ENCODE peak calls at places on chromosome 20, in ten cellular contexts. One of them, this sample, is unnamed.

GRCh38 chr20:61244213-61244612 is 7.8 kb upstream of the CDH4 start:
- DNase-seq in IMR-90: no peak
- DNase-seq in stomach: no peak
- DNase-seq in endodermal cell: no peak
- DNase-seq in astrocyte of the cerebellum: no peak
- DNase-seq in sigmoid colon: no peak
- DNase-seq in lower leg skin: no peak
- DNase-seq in fibroblast of lung: no peak
- DNase-seq in fibroblast of mammary gland: no peak
- DNase-seq in cardiac muscle cell: no peak
- DNase-seq in this sample: no peak

GRCh38 chr20:16115891-16116577 is 457.2 kb downstream of the KIF16B start:
- DNase-seq in endodermal cell: peak
- DNase-seq in cardiac muscle cell: no peak
- DNase-seq in fibroblast of lung: no peak
- DNase-seq in astrocyte of the cerebellum: no peak
- DNase-seq in sigmoid colon: no peak
- DNase-seq in fibroblast of mammary gland: no peak
- DNase-seq in stomach: no peak
- DNase-seq in lower leg skin: no peak
- DNase-seq in IMR-90: no peak
- DNase-seq in this sample: no peak

GRCh38 chr20:58524814-58525213 is 9.6 kb upstream of the APCDD1L start:
- DNase-seq in sigmoid colon: peak
- DNase-seq in fibroblast of lung: peak
- DNase-seq in fibroblast of mammary gland: peak
- DNase-seq in cardiac muscle cell: peak
- DNase-seq in lower leg skin: no peak
- DNase-seq in IMR-90: peak
- DNase-seq in endodermal cell: no peak
- DNase-seq in astrocyte of the cerebellum: peak
- DNase-seq in stomach: no peak
- DNase-seq in this sample: peak

GRCh38 chr20:14449323-14449722 is 111.9 kb upstream of the FLRT3 start:
- DNase-seq in sigmoid colon: no peak
- DNase-seq in IMR-90: peak
- DNase-seq in astrocyte of the cerebellum: peak
- DNase-seq in endodermal cell: no peak
- DNase-seq in cardiac muscle cell: no peak
- DNase-seq in fibroblast of mammary gland: peak
- DNase-seq in fibroblast of lung: peak
- DNase-seq in lower leg skin: no peak
- DNase-seq in stomach: no peak
- DNase-seq in this sample: no peak

GRCh38 chr20:5073154-5074049 is 46.4 kb downstream of the PCNA start:
- DNase-seq in lower leg skin: peak
- DNase-seq in endodermal cell: peak
- DNase-seq in fibroblast of lung: peak
- DNase-seq in IMR-90: peak
- DNase-seq in sigmoid colon: peak
- DNase-seq in fibroblast of mammary gland: peak
- DNase-seq in cardiac muscle cell: peak
- DNase-seq in stomach: peak
- DNase-seq in astrocyte of the cerebellum: peak
- DNase-seq in this sample: no peak

GRCh38 chr20:58650776-58651547 is at the start of gene STX16:
- DNase-seq in sigmoid colon: peak
- DNase-seq in stomach: peak
- DNase-seq in fibroblast of lung: peak
- DNase-seq in lower leg skin: peak
- DNase-seq in cardiac muscle cell: peak
- DNase-seq in IMR-90: peak
- DNase-seq in endodermal cell: peak
- DNase-seq in astrocyte of the cerebellum: peak
- DNase-seq in fibroblast of mammary gland: peak
- DNase-seq in this sample: no peak

GRCh38 chr20:517221-517620 is 26.4 kb downstream of the CSNK2A1 start:
- DNase-seq in stomach: no peak
- DNase-seq in cardiac muscle cell: no peak
- DNase-seq in IMR-90: no peak
- DNase-seq in astrocyte of the cerebellum: no peak
- DNase-seq in fibroblast of mammary gland: no peak
- DNase-seq in endodermal cell: no peak
- DNase-seq in fibroblast of lung: no peak
- DNase-seq in sigmoid colon: no peak
- DNase-seq in lower leg skin: no peak
- DNase-seq in this sample: no peak

GRCh38 chr20:38435555-38435939 is 419 bp upstream of the SNHG17 start:
- DNase-seq in endodermal cell: no peak
- DNase-seq in cardiac muscle cell: peak
- DNase-seq in IMR-90: peak
- DNase-seq in fibroblast of lung: no peak
- DNase-seq in astrocyte of the cerebellum: peak
- DNase-seq in lower leg skin: no peak
- DNase-seq in sigmoid colon: no peak
- DNase-seq in fibroblast of mammary gland: peak
- DNase-seq in stomach: no peak
- DNase-seq in this sample: no peak

GRCh38 chr20:53735536-53736050 is 142.0 kb upstream of the ZNF217 start:
- DNase-seq in astrocyte of the cerebellum: peak
- DNase-seq in IMR-90: peak
- DNase-seq in fibroblast of mammary gland: peak
- DNase-seq in lower leg skin: no peak
- DNase-seq in endodermal cell: no peak
- DNase-seq in fibroblast of lung: peak
- DNase-seq in stomach: no peak
- DNase-seq in cardiac muscle cell: peak
- DNase-seq in sigmoid colon: no peak
- DNase-seq in this sample: peak

GRCh38 chr20:48769111-48769879 is 58.5 kb downstream of the PREX1 start:
- DNase-seq in stomach: peak
- DNase-seq in fibroblast of lung: no peak
- DNase-seq in astrocyte of the cerebellum: no peak
- DNase-seq in fibroblast of mammary gland: peak
- DNase-seq in cardiac muscle cell: peak
- DNase-seq in endodermal cell: no peak
- DNase-seq in lower leg skin: no peak
- DNase-seq in IMR-90: no peak
- DNase-seq in sigmoid colon: no peak
- DNase-seq in this sample: no peak

GRCh38 chr20:58214310-58214709 is 14.1 kb downstream of the ANKRD60 start:
- DNase-seq in cardiac muscle cell: no peak
- DNase-seq in sigmoid colon: no peak
- DNase-seq in lower leg skin: no peak
- DNase-seq in fibroblast of mammary gland: no peak
- DNase-seq in stomach: no peak
- DNase-seq in IMR-90: no peak
- DNase-seq in fibroblast of lung: no peak
- DNase-seq in endodermal cell: no peak
- DNase-seq in astrocyte of the cerebellum: no peak
- DNase-seq in this sample: no peak

GRCh38 chr20:49283703-49284625 is 6.1 kb upstream of the ZNFX1 start:
- DNase-seq in lower leg skin: no peak
- DNase-seq in fibroblast of lung: no peak
- DNase-seq in astrocyte of the cerebellum: no peak
- DNase-seq in sigmoid colon: no peak
- DNase-seq in fibroblast of mammary gland: no peak
- DNase-seq in IMR-90: no peak
- DNase-seq in endodermal cell: peak
- DNase-seq in stomach: no peak
- DNase-seq in cardiac muscle cell: no peak
- DNase-seq in this sample: no peak

GRCh38 chr20:57114290-57115005 is 152.0 kb downstream of the BMP7 start:
- DNase-seq in stomach: no peak
- DNase-seq in cardiac muscle cell: no peak
- DNase-seq in astrocyte of the cerebellum: no peak
- DNase-seq in fibroblast of lung: no peak
- DNase-seq in endodermal cell: no peak
- DNase-seq in sigmoid colon: no peak
- DNase-seq in fibroblast of mammary gland: no peak
- DNase-seq in IMR-90: no peak
- DNase-seq in lower leg skin: no peak
- DNase-seq in this sample: no peak

GRCh38 chr20:17874271-17875105 is 94.1 kb downstream of the SNX5 start:
- DNase-seq in stomach: no peak
- DNase-seq in fibroblast of mammary gland: no peak
- DNase-seq in sigmoid colon: no peak
- DNase-seq in fibroblast of lung: no peak
- DNase-seq in astrocyte of the cerebellum: no peak
- DNase-seq in cardiac muscle cell: no peak
- DNase-seq in IMR-90: no peak
- DNase-seq in endodermal cell: no peak
- DNase-seq in lower leg skin: no peak
- DNase-seq in this sample: no peak

DNA sequence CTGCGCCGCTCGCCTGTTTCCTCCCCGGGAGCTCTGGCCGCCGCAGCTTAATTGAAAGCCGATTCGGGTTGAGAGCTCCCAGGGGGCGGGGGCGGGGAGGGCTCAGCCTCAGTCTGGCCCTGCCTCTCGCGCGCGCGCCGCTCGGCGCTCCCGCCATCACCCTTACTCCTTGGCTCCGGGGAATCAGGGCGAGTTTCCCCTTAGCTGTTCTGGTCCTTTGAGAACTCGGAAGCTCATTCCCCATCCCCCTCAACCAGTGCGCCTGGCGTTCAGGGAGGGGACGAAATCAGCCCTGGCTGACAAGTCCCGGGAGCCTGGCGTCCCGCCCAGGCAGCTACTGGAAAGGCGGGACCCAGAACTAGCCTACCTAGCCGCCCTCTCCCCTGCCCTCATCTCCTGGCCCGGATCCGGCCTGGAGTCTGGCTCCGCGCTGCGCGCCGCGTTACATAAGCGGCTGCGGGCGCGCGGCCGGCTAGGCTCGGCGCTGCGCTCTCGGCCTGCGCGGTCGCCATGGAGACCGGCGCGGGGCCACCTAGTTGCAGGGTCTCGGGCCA is 2.8 kb downstream of the SLC12A5 start:
- DNase-seq in astrocyte of the cerebellum: no peak
- DNase-seq in stomach: peak
- DNase-seq in lower leg skin: no peak
- DNase-seq in fibroblast of mammary gland: no peak
- DNase-seq in fibroblast of lung: no peak
- DNase-seq in endodermal cell: peak
- DNase-seq in sigmoid colon: no peak
- DNase-seq in cardiac muscle cell: peak
- DNase-seq in IMR-90: no peak
- DNase-seq in this sample: no peak
- H3K4me3 ChIP-seq in astrocyte of the cerebellum: no peak
- H3K4me3 ChIP-seq in stomach: peak
- H3K4me3 ChIP-seq in lower leg skin: no peak
- H3K4me3 ChIP-seq in fibroblast of mammary gland: no peak
- H3K4me3 ChIP-seq in fibroblast of lung: peak
- H3K4me3 ChIP-seq in endodermal cell: peak
- H3K4me3 ChIP-seq in sigmoid colon: no peak
- H3K4me3 ChIP-seq in cardiac muscle cell: peak
- H3K4me3 ChIP-seq in IMR-90: no peak
- H3K4me3 ChIP-seq in this sample: no peak

GRCh38 chr20:24102290-24102689 is 113.7 kb upstream of the GGTLC1 start:
- DNase-seq in IMR-90: no peak
- DNase-seq in endodermal cell: peak
- DNase-seq in lower leg skin: no peak
- DNase-seq in fibroblast of mammary gland: peak
- DNase-seq in stomach: no peak
- DNase-seq in fibroblast of lung: no peak
- DNase-seq in sigmoid colon: no peak
- DNase-seq in astrocyte of the cerebellum: no peak
- DNase-seq in cardiac muscle cell: no peak
- DNase-seq in this sample: no peak
- TF ChIP-seq CTCF in IMR-90: no peak
- TF ChIP-seq CTCF in endodermal cell: peak
- TF ChIP-seq CTCF in lower leg skin: no peak
- TF ChIP-seq CTCF in fibroblast of mammary gland: no peak
- TF ChIP-seq CTCF in stomach: no peak
- TF ChIP-seq CTCF in fibroblast of lung: peak
- TF ChIP-seq CTCF in sigmoid colon: no peak
- TF ChIP-seq CTCF in astrocyte of the cerebellum: peak
- TF ChIP-seq CTCF in cardiac muscle cell: peak
- TF ChIP-seq CTCF in this sample: peak

DNA sequence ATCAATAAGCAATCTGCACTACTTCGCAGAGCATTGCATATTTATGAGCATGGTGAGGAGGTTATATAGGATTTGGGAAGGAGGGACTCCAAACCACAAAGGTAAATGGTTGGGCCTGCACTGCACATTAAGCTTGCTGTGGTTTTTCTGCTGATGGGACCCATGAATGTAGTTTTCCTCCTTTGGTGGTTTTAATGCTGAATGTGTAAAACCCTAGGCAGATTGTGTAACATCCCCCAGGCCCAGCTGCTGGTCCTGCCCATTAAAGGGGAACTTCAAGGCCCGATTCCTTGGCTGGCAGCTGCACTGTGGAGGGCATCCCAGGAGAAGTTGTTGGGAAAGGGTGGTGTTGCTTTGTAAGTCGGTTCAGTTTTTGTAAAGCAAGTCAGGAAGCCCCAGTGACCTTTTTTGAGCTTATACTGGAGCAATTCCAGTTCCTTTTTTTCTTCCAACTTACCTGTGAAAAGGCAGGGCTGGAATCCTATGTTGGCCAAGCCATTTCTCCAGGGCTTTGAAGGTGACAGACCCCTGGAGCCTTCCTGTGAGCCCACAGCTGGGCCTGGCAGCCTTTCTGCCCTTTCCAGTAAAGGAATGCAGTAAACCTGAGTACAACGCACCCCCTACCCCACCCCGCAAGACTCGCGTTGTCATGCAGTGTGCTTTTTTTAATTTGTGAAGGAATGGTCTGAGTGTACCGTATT is 43.1 kb upstream of the NAA20 start:
- DNase-seq in endodermal cell: no peak
- DNase-seq in fibroblast of mammary gland: peak
- DNase-seq in cardiac muscle cell: peak
- DNase-seq in stomach: peak
- DNase-seq in fibroblast of lung: peak
- DNase-seq in lower leg skin: peak
- DNase-seq in IMR-90: peak
- DNase-seq in astrocyte of the cerebellum: peak
- DNase-seq in sigmoid colon: peak
- DNase-seq in this sample: no peak
- H3K4me3 ChIP-seq in endodermal cell: no peak
- H3K4me3 ChIP-seq in fibroblast of mammary gland: peak
- H3K4me3 ChIP-seq in cardiac muscle cell: no peak
- H3K4me3 ChIP-seq in stomach: peak
- H3K4me3 ChIP-seq in fibroblast of lung: peak
- H3K4me3 ChIP-seq in lower leg skin: no peak
- H3K4me3 ChIP-seq in IMR-90: peak
- H3K4me3 ChIP-seq in astrocyte of the cerebellum: peak
- H3K4me3 ChIP-seq in sigmoid colon: peak
- H3K4me3 ChIP-seq in this sample: peak

DNA sequence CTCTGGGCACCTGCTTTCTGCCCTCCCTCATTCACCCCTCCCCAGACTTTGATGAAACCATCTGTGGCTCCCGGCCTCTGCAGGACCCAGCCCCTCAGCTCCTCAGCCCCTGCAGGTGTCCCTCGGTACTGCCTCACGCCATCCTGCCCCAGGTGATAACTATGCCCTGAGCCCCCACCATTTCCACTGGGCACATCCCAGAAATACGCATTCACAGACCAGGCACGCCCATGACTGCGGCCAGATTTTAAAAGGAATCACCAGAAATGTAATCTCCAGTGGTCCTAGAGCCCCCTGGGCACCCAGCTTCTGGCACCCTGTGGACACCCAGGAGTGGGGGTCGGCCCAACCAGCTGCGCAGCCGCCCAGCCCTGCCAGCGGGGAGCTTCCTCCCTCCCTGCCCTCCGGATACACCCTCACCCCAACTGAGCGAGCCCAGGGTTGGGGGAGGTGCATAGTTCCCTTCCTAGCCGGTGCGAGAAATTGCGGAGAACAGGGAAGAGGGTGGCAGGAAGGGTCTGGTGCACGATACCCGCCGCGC is 585 bp upstream of the NTSR1 start:
- DNase-seq in fibroblast of lung: no peak
- DNase-seq in astrocyte of the cerebellum: no peak
- DNase-seq in stomach: no peak
- DNase-seq in cardiac muscle cell: no peak
- DNase-seq in endodermal cell: peak
- DNase-seq in sigmoid colon: no peak
- DNase-seq in IMR-90: no peak
- DNase-seq in lower leg skin: no peak
- DNase-seq in fibroblast of mammary gland: no peak
- DNase-seq in this sample: no peak
- TF ChIP-seq CTCF in fibroblast of lung: no peak
- TF ChIP-seq CTCF in astrocyte of the cerebellum: peak
- TF ChIP-seq CTCF in stomach: no peak
- TF ChIP-seq CTCF in cardiac muscle cell: peak
- TF ChIP-seq CTCF in endodermal cell: peak
- TF ChIP-seq CTCF in sigmoid colon: no peak
- TF ChIP-seq CTCF in IMR-90: peak
- TF ChIP-seq CTCF in lower leg skin: no peak
- TF ChIP-seq CTCF in fibroblast of mammary gland: peak
- TF ChIP-seq CTCF in this sample: peak